ENCODE peak calls at places on chromosomes 13 and 19, in eight cellular contexts. Q, C, W, F, Y, B, N and X are unnamed samples.

GRCh38 chr13:35219021-35219420 is 257.5 kb downstream of the MAB21L1 start:
- DNase-seq in W (no peak), N (no peak), F (no peak), Q (no peak), C (no peak), Y (no peak), B (no peak), X (no peak)

GRCh38 chr13:26679411-26679810 is 81.2 kb downstream of the GPR12 start:
- DNase-seq in N (no peak), C (no peak), W (no peak), F (no peak), Q (no peak), B (no peak), Y (no peak), X (no peak)

GRCh38 chr19:28284389-28284788 is 928.6 kb downstream of the UQCRFS1 start:
- DNase-seq in F (no peak), C (no peak), Q (no peak), N (no peak), Y (no peak), B (no peak), W (no peak), X (no peak)

GRCh38 chr13:28478127-28478526 is 16.8 kb downstream of the FLT1 start:
- DNase-seq in W (no peak), N (no peak), C (no peak), F (no peak), Q (no peak), Y (no peak), B (no peak), X (no peak)

GRCh38 chr13:27472441-27472840 is 22.1 kb upstream of the MTIF3 start:
- DNase-seq in N (no peak), F (no peak), W (no peak), C (peak; percentile 0), Y (no peak), B (no peak), Q (no peak), X (no peak)

GRCh38 chr13:25632166-25632888 is 260.6 kb downstream of the ATP8A2 start:
- DNase-seq in F (no peak), Y (no peak), N (no peak), B (no peak), Q (no peak), W (no peak), C (no peak), X (peak; percentile 30)

GRCh38 chr19:8065489-8066261 is 13.1 kb downstream of the CCL25 start:
- DNase-seq in Y (no peak), N (no peak), C (no peak), W (no peak), B (no peak), Q (no peak), F (peak; percentile 15), X (no peak)

GRCh38 chr13:96091164-96091931 is 1.4 kb downstream of the HS6ST3 start:
- DNase-seq in B (peak; percentile 47), W (peak; percentile 20), F (peak; percentile 46), N (peak; percentile 10), C (no peak), Q (no peak), Y (no peak), X (no peak)

GRCh38 chr13:100860866-100861265 is 186.3 kb upstream of the TMTC4 start:
- DNase-seq in Y (no peak), N (no peak), B (no peak), Q (no peak), F (no peak), C (no peak), W (no peak), X (no peak)

GRCh38 chr13:95624020-95624419 is 20.5 kb downstream of the DZIP1 start:
- DNase-seq in Q (peak; percentile 39), B (peak; percentile 16), W (no peak), N (no peak), Y (no peak), C (no peak), F (peak; percentile 52), X (no peak)

GRCh38 chr13:96899946-96900345 is 94.3 kb downstream of the OXGR1 start:
- DNase-seq in C (no peak), W (no peak), N (no peak), Y (no peak), F (no peak), B (no peak), Q (no peak), X (no peak)

GRCh38 chr13:107185889-107186288 is 618.0 kb upstream of the ARGLU1 start:
- DNase-seq in N (no peak), C (no peak), F (no peak), Y (no peak), Q (no peak), W (no peak), B (no peak), X (no peak)

GRCh38 chr13:40697711-40698110 is 31.3 kb upstream of the FOXO1 start:
- DNase-seq in N (no peak), F (no peak), Y (no peak), C (no peak), Q (no peak), W (no peak), B (peak; percentile 81), X (no peak)

GRCh38 chr13:40692946-40693345 is 26.5 kb upstream of the FOXO1 start:
- DNase-seq in B (no peak), C (no peak), Q (no peak), Y (no peak), N (no peak), W (no peak), F (no peak), X (no peak)

GRCh38 chr13:40688781-40689180 is 22.3 kb upstream of the FOXO1 start:
- DNase-seq in Y (no peak), F (no peak), N (no peak), Q (no peak), W (no peak), C (no peak), B (no peak), X (no peak)

DNA sequence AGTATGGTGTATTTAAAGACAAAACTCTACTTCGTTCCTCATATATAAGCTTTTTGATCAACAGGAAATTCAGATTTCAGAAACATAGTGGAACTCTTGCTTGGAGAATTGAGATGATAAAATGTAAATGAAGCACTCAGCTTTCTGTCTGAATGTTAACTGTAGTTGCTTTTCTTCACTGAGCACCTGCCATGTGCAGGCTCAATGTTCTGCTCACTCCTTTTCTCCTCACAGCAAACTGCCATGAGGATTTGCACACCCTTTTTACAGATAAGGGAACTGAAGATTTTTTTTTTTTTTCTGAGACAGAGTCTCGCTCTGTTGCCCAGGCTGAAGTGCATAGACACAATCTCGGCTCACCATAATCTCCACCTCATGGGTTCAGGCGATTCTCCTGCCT is 28.0 kb upstream of the FOXO1 start:
- DNase-seq in B (no peak), N (no peak), F (no peak), W (no peak), Y (no peak), Q (no peak), C (no peak), X (no peak)
- H3K4me1 ChIP-seq in B (no peaks in the 10 kb centered on the region), N (no peaks in the 10 kb centered on the region), F (no peaks in the 10 kb centered on the region), W (no peaks in the 10 kb centered on the region), Y (no peaks in the 10 kb centered on the region), Q (no peaks in the 10 kb centered on the region), C (no peaks in the 10 kb centered on the region), X (no peaks in the 10 kb centered on the region)

GRCh38 chr19:10963865-10964264 is 3.0 kb downstream of the SMARCA4 start:
- DNase-seq in C (no peak), Y (no peak), B (no peak), W (no peak), Q (no peak), F (no peak), N (no peak), X (no peak)

GRCh38 chr19:10965398-10965797 is 4.6 kb downstream of the SMARCA4 start:
- DNase-seq in Y (no peak), N (no peak), Q (no peak), C (no peak), W (no peak), B (no peak), F (no peak), X (no peak)

GRCh38 chr19:10966809-10967208 is 6.0 kb downstream of the SMARCA4 start:
- DNase-seq in N (no peak), Q (no peak), Y (no peak), C (no peak), B (no peak), W (no peak), F (no peak), X (no peak)

GRCh38 chr19:10962863-10963262 is 2.0 kb downstream of the SMARCA4 start:
- DNase-seq in Y (no peak), C (no peak), Q (no peak), B (no peak), F (no peak), N (no peak), W (no peak), X (no peak)

DNA sequence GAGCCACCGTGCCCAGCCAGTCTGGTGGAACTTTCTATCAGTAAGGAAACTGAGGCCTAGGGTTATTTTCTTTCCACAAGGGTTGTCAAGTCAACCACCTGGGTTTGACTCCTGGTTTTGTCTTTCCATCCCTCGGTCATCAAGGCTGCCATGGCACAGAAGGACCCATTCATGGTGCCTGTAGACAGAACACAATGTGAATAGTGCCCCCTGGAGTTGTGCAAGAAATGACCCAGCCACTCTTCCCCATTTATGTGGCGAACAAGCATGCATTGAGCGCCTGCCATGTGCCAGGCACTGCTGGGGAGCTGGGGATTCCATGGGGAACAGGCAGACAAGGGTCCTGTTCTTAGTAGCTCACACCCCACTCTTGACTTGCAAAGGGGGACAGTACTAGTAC is 4.1 kb downstream of the SMARCA4 start:
- DNase-seq in Y (no peak), F (no peak), B (no peak), W (no peak), C (no peak), N (no peak), Q (no peak), X (no peak)
- TF ChIP-seq CTCF in Y (no peak), F (peak; percentile 20), B (no peak), W (no peak), C (no peak), N (no peak), Q (no peak), X (no peak)

GRCh38 chr19:55674841-55675660 is at the start of gene EPN1:
- DNase-seq in Y (peak; percentile 97), W (peak; percentile 98), C (peak; percentile 99), B (peak; percentile 98), N (peak; percentile 97), F (peak; percentile 99), Q (peak; percentile 90), X (peak; percentile 96)
- H3K4me1 ChIP-seq in Y (peaks cover 51% of the 10 kb centered on the region), W (peaks cover 40% of the 10 kb centered on the region), C (peaks cover 30% of the 10 kb centered on the region), B (peaks cover 21% of the 10 kb centered on the region), N (peaks cover 64% of the 10 kb centered on the region), F (peaks cover 28% of the 10 kb centered on the region), Q (peaks cover 11% of the 10 kb centered on the region), X (peaks cover 10% of the 10 kb centered on the region)

GRCh38 chr19:18306903-18307681 is 15.8 kb downstream of the LSM4 start:
- DNase-seq in Q (no peak), F (peak; percentile 11), N (no peak), B (no peak), W (no peak), C (no peak), Y (peak; percentile 47), X (no peak)

GRCh38 chr19:18301718-18302111 is 20.3 kb upstream of the JUND start:
- DNase-seq in Y (no peak), W (no peak), C (no peak), F (no peak), N (no peak), Q (no peak), B (no peak), X (no peak)

GRCh38 chr19:18304194-18304495 is 18.7 kb downstream of the LSM4 start:
- DNase-seq in N (no peak), Q (no peak), Y (peak; percentile 39), C (no peak), B (peak; percentile 51), W (peak; percentile 52), F (no peak), X (no peak)

GRCh38 chr19:18306209-18306902 is 16.5 kb downstream of the LSM4 start:
- DNase-seq in Y (no peak), F (peak; percentile 15), C (no peak), Q (no peak), N (no peak), W (no peak), B (no peak), X (no peak)

GRCh38 chr19:18304496-18305312 is 18.2 kb downstream of the LSM4 start:
- DNase-seq in B (peak; percentile 81), N (peak; percentile 89), Q (no peak), C (peak; percentile 90), W (peak; percentile 90), F (peak; percentile 92), Y (peak; percentile 86), X (peak; percentile 78)
- TF ChIP-seq CTCF in B (no peak), N (peak; percentile 28), Q (no peak), C (no peak), W (no peak), F (no peak), Y (no peak), X (no peak)